ENCODE peak calls at places on chromosomes 5 and 9, in four cellular contexts. One of them, this sample, is unnamed.

GRCh38 chr9:4734150-4734549 is 6.9 kb downstream of the AK3 start:
- DNase-seq in lung: no peak
- DNase-seq in NCI-H1694: no peak
- DNase-seq in HEK293T: no peak
- DNase-seq in this sample: no peak

GRCh38 chr5:178381206-178381605 is 148.6 kb upstream of the PHYKPL start:
- DNase-seq in lung: no peak
- DNase-seq in NCI-H1694: no peak
- DNase-seq in HEK293T: no peak
- DNase-seq in this sample: no peak

GRCh38 chr5:135435467-135436330 is 11.4 kb downstream of the DCANP1 start:
- DNase-seq in NCI-H1694: no peak
- DNase-seq in lung: no peak
- DNase-seq in HEK293T: no peak
- DNase-seq in this sample: no peak

GRCh38 chr9:131469369-131469768 is 33.3 kb upstream of the POMT1 start:
- DNase-seq in HEK293T: no peak
- DNase-seq in NCI-H1694: no peak
- DNase-seq in lung: no peak
- DNase-seq in this sample: no peak

GRCh38 chr5:10467281-10468198 is 25.9 kb downstream of the ROPN1L start:
- DNase-seq in NCI-H1694: no peak
- DNase-seq in HEK293T: no peak
- DNase-seq in lung: no peak
- DNase-seq in this sample: no peak

GRCh38 chr9:4741365-4742031 is 496 bp upstream of the AK3 start:
- DNase-seq in lung: peak
- DNase-seq in NCI-H1694: no peak
- DNase-seq in HEK293T: peak
- DNase-seq in this sample: no peak

GRCh38 chr9:129290606-129291005 is 112.5 kb upstream of the IER5L start:
- DNase-seq in HEK293T: no peak
- DNase-seq in lung: peak
- DNase-seq in NCI-H1694: no peak
- DNase-seq in this sample: no peak

GRCh38 chr9:73577867-73578266 is 426.2 kb downstream of the ANXA1 start:
- DNase-seq in NCI-H1694: no peak
- DNase-seq in lung: no peak
- DNase-seq in HEK293T: peak
- DNase-seq in this sample: no peak

GRCh38 chr5:60604771-60605170 is 95.2 kb downstream of the DEPDC1B start:
- DNase-seq in lung: no peak
- DNase-seq in HEK293T: no peak
- DNase-seq in NCI-H1694: no peak
- DNase-seq in this sample: no peak

GRCh38 chr5:108727154-108727638 is 20.5 kb upstream of the FER start:
- DNase-seq in NCI-H1694: peak
- DNase-seq in HEK293T: no peak
- DNase-seq in lung: peak
- DNase-seq in this sample: no peak

GRCh38 chr5:146440870-146441495 is 6.2 kb upstream of the TCERG1 start:
- DNase-seq in HEK293T: no peak
- DNase-seq in NCI-H1694: peak
- DNase-seq in lung: no peak
- DNase-seq in this sample: no peak

GRCh38 chr5:153153086-153153485 is 337.4 kb upstream of the GRIA1 start:
- DNase-seq in lung: no peak
- DNase-seq in HEK293T: no peak
- DNase-seq in NCI-H1694: no peak
- DNase-seq in this sample: no peak

GRCh38 chr9:135244271-135244691 is 156.8 kb downstream of the OLFM1 start:
- DNase-seq in HEK293T: no peak
- DNase-seq in lung: no peak
- DNase-seq in NCI-H1694: no peak
- DNase-seq in this sample: no peak

GRCh38 chr5:172575416-172575815 is 65.6 kb upstream of the NEURL1B start:
- DNase-seq in lung: no peak
- DNase-seq in HEK293T: no peak
- DNase-seq in NCI-H1694: no peak
- DNase-seq in this sample: no peak

GRCh38 chr9:33924978-33925797 is 108.2 kb downstream of the UBE2R2 start:
- DNase-seq in lung: no peak
- DNase-seq in HEK293T: peak
- DNase-seq in NCI-H1694: peak
- DNase-seq in this sample: no peak

GRCh38 chr9:37999501-38000189 is 69.4 kb downstream of the SHB start:
- DNase-seq in lung: no peak
- DNase-seq in NCI-H1694: no peak
- DNase-seq in HEK293T: no peak
- DNase-seq in this sample: no peak

GRCh38 chr9:15738011-15738410 is 185.2 kb downstream of the CCDC171 start:
- DNase-seq in HEK293T: no peak
- DNase-seq in lung: no peak
- DNase-seq in NCI-H1694: no peak
- DNase-seq in this sample: no peak

GRCh38 chr5:175328176-175328575 is 115.8 kb downstream of the DRD1 start:
- DNase-seq in NCI-H1694: no peak
- DNase-seq in lung: no peak
- DNase-seq in HEK293T: no peak
- DNase-seq in this sample: no peak

GRCh38 chr5:137560414-137560813 is 61.3 kb upstream of the SPOCK1 start:
- DNase-seq in NCI-H1694: no peak
- DNase-seq in HEK293T: no peak
- DNase-seq in lung: no peak
- DNase-seq in this sample: peak

GRCh38 chr5:178371362-178372090 is 138.9 kb upstream of the PHYKPL start:
- DNase-seq in HEK293T: no peak
- DNase-seq in lung: no peak
- DNase-seq in NCI-H1694: no peak
- DNase-seq in this sample: no peak

GRCh38 chr5:68464424-68464823 is 248.9 kb downstream of the PIK3R1 start:
- DNase-seq in lung: no peak
- DNase-seq in NCI-H1694: no peak
- DNase-seq in HEK293T: no peak
- DNase-seq in this sample: no peak